ENCODE peak calls at places on chromosomes 12 and 14, in ten cellular contexts. One of them, this sample, is unnamed. For H3K36me3 and H3K9me3, the result is how much of the 10 kb centered on the place peaks cover.

GRCh38 chr12:17215754-17216153 is 609.8 kb upstream of the LMO3 start:
- DNase-seq in WERI-Rb-1: no peak
- DNase-seq in esophagus squamous epithelium: no peak
- DNase-seq in prostate gland: no peak
- DNase-seq in HepG2: no peak
- DNase-seq in stomach: no peak
- DNase-seq in pancreas: no peak
- DNase-seq in A673: peak
- DNase-seq in psoas muscle: no peak
- DNase-seq in upper lobe of right lung: no peak
- DNase-seq in this sample: no peak

GRCh38 chr14:26190644-26191043 is 407.2 kb downstream of the NOVA1 start:
- DNase-seq in WERI-Rb-1: no peak
- DNase-seq in esophagus squamous epithelium: no peak
- DNase-seq in prostate gland: no peak
- DNase-seq in HepG2: no peak
- DNase-seq in stomach: no peak
- DNase-seq in pancreas: no peak
- DNase-seq in A673: no peak
- DNase-seq in psoas muscle: no peak
- DNase-seq in upper lobe of right lung: no peak
- DNase-seq in this sample: no peak

GRCh38 chr12:110741371-110741770 is 1.3 kb downstream of the PPP1CC start:
- DNase-seq in WERI-Rb-1: no peak
- DNase-seq in esophagus squamous epithelium: no peak
- DNase-seq in prostate gland: no peak
- DNase-seq in HepG2: no peak
- DNase-seq in stomach: no peak
- DNase-seq in pancreas: no peak
- DNase-seq in A673: no peak
- DNase-seq in psoas muscle: no peak
- DNase-seq in upper lobe of right lung: no peak
- DNase-seq in this sample: peak

GRCh38 chr14:53368714-53369191 is 215.6 kb upstream of the DDHD1 start:
- DNase-seq in WERI-Rb-1: no peak
- DNase-seq in esophagus squamous epithelium: no peak
- DNase-seq in prostate gland: no peak
- DNase-seq in HepG2: no peak
- DNase-seq in stomach: no peak
- DNase-seq in pancreas: no peak
- DNase-seq in A673: no peak
- DNase-seq in psoas muscle: no peak
- DNase-seq in upper lobe of right lung: no peak
- DNase-seq in this sample: no peak

GRCh38 chr14:57533214-57533613 is 39.6 kb upstream of the CCDC198 start:
- DNase-seq in WERI-Rb-1: no peak
- DNase-seq in esophagus squamous epithelium: no peak
- DNase-seq in prostate gland: no peak
- DNase-seq in HepG2: peak
- DNase-seq in stomach: no peak
- DNase-seq in pancreas: no peak
- DNase-seq in A673: peak
- DNase-seq in psoas muscle: no peak
- DNase-seq in upper lobe of right lung: no peak
- DNase-seq in this sample: peak

GRCh38 chr14:69719501-69719951 is 47.4 kb upstream of the SRSF5 start:
- DNase-seq in WERI-Rb-1: no peak
- DNase-seq in esophagus squamous epithelium: no peak
- DNase-seq in prostate gland: peak
- DNase-seq in HepG2: no peak
- DNase-seq in stomach: no peak
- DNase-seq in pancreas: no peak
- DNase-seq in A673: peak
- DNase-seq in psoas muscle: no peak
- DNase-seq in upper lobe of right lung: peak
- DNase-seq in this sample: peak

GRCh38 chr12:23949212-23950010 is at the start of gene SOX5:
- DNase-seq in WERI-Rb-1: peak
- DNase-seq in esophagus squamous epithelium: no peak
- DNase-seq in prostate gland: no peak
- DNase-seq in HepG2: peak
- DNase-seq in stomach: peak
- DNase-seq in pancreas: peak
- DNase-seq in A673: peak
- DNase-seq in psoas muscle: peak
- DNase-seq in upper lobe of right lung: peak
- DNase-seq in this sample: peak

GRCh38 chr12:68001486-68002466 is 12.5 kb downstream of the IFNG-AS1 start:
- DNase-seq in WERI-Rb-1: no peak
- DNase-seq in esophagus squamous epithelium: no peak
- DNase-seq in prostate gland: no peak
- DNase-seq in HepG2: no peak
- DNase-seq in stomach: no peak
- DNase-seq in pancreas: no peak
- DNase-seq in A673: peak
- DNase-seq in psoas muscle: no peak
- DNase-seq in upper lobe of right lung: no peak
- DNase-seq in this sample: no peak

GRCh38 chr12:108833355-108833733 is 24.0 kb downstream of the SSH1 start:
- DNase-seq in WERI-Rb-1: no peak
- DNase-seq in esophagus squamous epithelium: no peak
- DNase-seq in prostate gland: peak
- DNase-seq in HepG2: no peak
- DNase-seq in stomach: no peak
- DNase-seq in pancreas: no peak
- DNase-seq in A673: peak
- DNase-seq in psoas muscle: peak
- DNase-seq in upper lobe of right lung: no peak
- DNase-seq in this sample: peak

GRCh38 chr14:23093993-23094665 is 807 bp downstream of the ACIN1 start:
- DNase-seq in WERI-Rb-1: no peak
- DNase-seq in esophagus squamous epithelium: no peak
- DNase-seq in prostate gland: no peak
- DNase-seq in HepG2: no peak
- DNase-seq in stomach: no peak
- DNase-seq in pancreas: no peak
- DNase-seq in A673: no peak
- DNase-seq in psoas muscle: no peak
- DNase-seq in upper lobe of right lung: no peak
- DNase-seq in this sample: no peak

GRCh38 chr14:23093526-23093925 is 1.4 kb downstream of the ACIN1 start:
- DNase-seq in WERI-Rb-1: no peak
- DNase-seq in esophagus squamous epithelium: no peak
- DNase-seq in prostate gland: no peak
- DNase-seq in HepG2: no peak
- DNase-seq in stomach: no peak
- DNase-seq in pancreas: no peak
- DNase-seq in A673: no peak
- DNase-seq in psoas muscle: no peak
- DNase-seq in upper lobe of right lung: no peak
- DNase-seq in this sample: no peak

GRCh38 chr14:23095196-23096108 is at the start of gene C14orf119:
- DNase-seq in WERI-Rb-1: peak
- DNase-seq in esophagus squamous epithelium: no peak
- DNase-seq in prostate gland: peak
- DNase-seq in HepG2: peak
- DNase-seq in stomach: peak
- DNase-seq in pancreas: peak
- DNase-seq in A673: peak
- DNase-seq in psoas muscle: peak
- DNase-seq in upper lobe of right lung: peak
- DNase-seq in this sample: peak

GRCh38 chr14:23093104-23093503 is 1.8 kb downstream of the ACIN1 start:
- DNase-seq in WERI-Rb-1: no peak
- DNase-seq in esophagus squamous epithelium: no peak
- DNase-seq in prostate gland: no peak
- DNase-seq in HepG2: no peak
- DNase-seq in stomach: no peak
- DNase-seq in pancreas: no peak
- DNase-seq in A673: no peak
- DNase-seq in psoas muscle: no peak
- DNase-seq in upper lobe of right lung: no peak
- DNase-seq in this sample: no peak

GRCh38 chr14:23094666-23095195 is at the start of gene ACIN1:
- DNase-seq in WERI-Rb-1: peak
- DNase-seq in esophagus squamous epithelium: no peak
- DNase-seq in prostate gland: peak
- DNase-seq in HepG2: peak
- DNase-seq in stomach: peak
- DNase-seq in pancreas: no peak
- DNase-seq in A673: peak
- DNase-seq in psoas muscle: no peak
- DNase-seq in upper lobe of right lung: peak
- DNase-seq in this sample: peak
- H3K36me3 ChIP-seq in WERI-Rb-1: half or more
- H3K36me3 ChIP-seq in esophagus squamous epithelium: half or more
- H3K36me3 ChIP-seq in prostate gland: under half
- H3K36me3 ChIP-seq in HepG2: under half
- H3K36me3 ChIP-seq in stomach: under half
- H3K36me3 ChIP-seq in pancreas: under half
- H3K36me3 ChIP-seq in A673: half or more
- H3K36me3 ChIP-seq in psoas muscle: half or more
- H3K36me3 ChIP-seq in upper lobe of right lung: half or more
- H3K36me3 ChIP-seq in this sample: half or more

DNA sequence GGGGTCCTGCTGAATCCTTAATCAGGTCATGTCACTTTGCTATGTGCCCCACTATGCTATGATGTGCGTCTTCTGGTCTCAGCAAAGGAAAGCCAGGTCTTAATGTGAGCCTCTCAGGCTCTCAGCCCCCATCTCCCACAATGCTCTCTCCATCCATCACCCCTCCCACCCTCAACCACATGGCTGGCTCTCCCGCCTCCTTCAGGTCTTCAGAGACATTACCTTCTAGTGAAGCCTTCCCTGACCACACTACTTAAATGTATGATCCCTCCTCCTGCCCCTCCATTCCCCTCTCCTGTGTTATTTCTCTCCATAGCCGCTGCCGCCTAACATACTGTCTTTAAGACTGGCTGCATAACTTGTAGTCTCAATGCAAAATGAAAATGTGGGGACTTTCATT is 50.5 kb downstream of the KRT80 start:
- DNase-seq in WERI-Rb-1: peak
- DNase-seq in esophagus squamous epithelium: no peak
- DNase-seq in prostate gland: no peak
- DNase-seq in HepG2: no peak
- DNase-seq in stomach: no peak
- DNase-seq in pancreas: no peak
- DNase-seq in A673: no peak
- DNase-seq in psoas muscle: no peak
- DNase-seq in upper lobe of right lung: no peak
- DNase-seq in this sample: peak
- TF ChIP-seq CTCF in WERI-Rb-1: peak
- TF ChIP-seq CTCF in esophagus squamous epithelium: no peak
- TF ChIP-seq CTCF in prostate gland: no peak
- TF ChIP-seq CTCF in HepG2: no peak
- TF ChIP-seq CTCF in stomach: no peak
- TF ChIP-seq CTCF in pancreas: no peak
- TF ChIP-seq CTCF in A673: peak
- TF ChIP-seq CTCF in psoas muscle: no peak
- TF ChIP-seq CTCF in upper lobe of right lung: no peak
- TF ChIP-seq CTCF in this sample: peak

GRCh38 chr14:106039400-106039799 is 513.0 kb downstream of the TMEM121 start:
- DNase-seq in WERI-Rb-1: no peak
- DNase-seq in esophagus squamous epithelium: no peak
- DNase-seq in prostate gland: no peak
- DNase-seq in HepG2: no peak
- DNase-seq in stomach: no peak
- DNase-seq in pancreas: peak
- DNase-seq in A673: peak
- DNase-seq in psoas muscle: no peak
- DNase-seq in upper lobe of right lung: peak
- DNase-seq in this sample: no peak

GRCh38 chr14:106044515-106044914 is 518.1 kb downstream of the TMEM121 start:
- DNase-seq in WERI-Rb-1: no peak
- DNase-seq in esophagus squamous epithelium: no peak
- DNase-seq in prostate gland: no peak
- DNase-seq in HepG2: no peak
- DNase-seq in stomach: no peak
- DNase-seq in pancreas: no peak
- DNase-seq in A673: no peak
- DNase-seq in psoas muscle: no peak
- DNase-seq in upper lobe of right lung: no peak
- DNase-seq in this sample: no peak

GRCh38 chr14:106044949-106045596 is 518.7 kb downstream of the TMEM121 start:
- DNase-seq in WERI-Rb-1: peak
- DNase-seq in esophagus squamous epithelium: no peak
- DNase-seq in prostate gland: no peak
- DNase-seq in HepG2: peak
- DNase-seq in stomach: peak
- DNase-seq in pancreas: peak
- DNase-seq in A673: peak
- DNase-seq in psoas muscle: peak
- DNase-seq in upper lobe of right lung: peak
- DNase-seq in this sample: peak
- H3K9me3 ChIP-seq in WERI-Rb-1: under half
- H3K9me3 ChIP-seq in esophagus squamous epithelium: under half
- H3K9me3 ChIP-seq in prostate gland: under half
- H3K9me3 ChIP-seq in HepG2: under half
- H3K9me3 ChIP-seq in stomach: under half
- H3K9me3 ChIP-seq in pancreas: under half
- H3K9me3 ChIP-seq in A673: under half
- H3K9me3 ChIP-seq in psoas muscle: under half
- H3K9me3 ChIP-seq in upper lobe of right lung: under half
- H3K9me3 ChIP-seq in this sample: half or more

GRCh38 chr14:90273532-90273931 is 17.2 kb downstream of the PSMC1 start:
- DNase-seq in WERI-Rb-1: no peak
- DNase-seq in esophagus squamous epithelium: no peak
- DNase-seq in prostate gland: no peak
- DNase-seq in HepG2: no peak
- DNase-seq in stomach: no peak
- DNase-seq in pancreas: no peak
- DNase-seq in A673: no peak
- DNase-seq in psoas muscle: no peak
- DNase-seq in upper lobe of right lung: no peak
- DNase-seq in this sample: no peak

GRCh38 chr14:90275820-90276219 is 19.5 kb downstream of the PSMC1 start:
- DNase-seq in WERI-Rb-1: no peak
- DNase-seq in esophagus squamous epithelium: no peak
- DNase-seq in prostate gland: no peak
- DNase-seq in HepG2: no peak
- DNase-seq in stomach: no peak
- DNase-seq in pancreas: no peak
- DNase-seq in A673: no peak
- DNase-seq in psoas muscle: no peak
- DNase-seq in upper lobe of right lung: no peak
- DNase-seq in this sample: no peak

GRCh38 chr14:90275455-90275814 is 19.1 kb downstream of the PSMC1 start:
- DNase-seq in WERI-Rb-1: no peak
- DNase-seq in esophagus squamous epithelium: no peak
- DNase-seq in prostate gland: no peak
- DNase-seq in HepG2: no peak
- DNase-seq in stomach: no peak
- DNase-seq in pancreas: no peak
- DNase-seq in A673: no peak
- DNase-seq in psoas muscle: no peak
- DNase-seq in upper lobe of right lung: no peak
- DNase-seq in this sample: no peak

GRCh38 chr14:90274019-90274418 is 17.7 kb downstream of the PSMC1 start:
- DNase-seq in WERI-Rb-1: no peak
- DNase-seq in esophagus squamous epithelium: no peak
- DNase-seq in prostate gland: no peak
- DNase-seq in HepG2: no peak
- DNase-seq in stomach: no peak
- DNase-seq in pancreas: no peak
- DNase-seq in A673: peak
- DNase-seq in psoas muscle: no peak
- DNase-seq in upper lobe of right lung: no peak
- DNase-seq in this sample: peak

GRCh38 chr14:90274808-90275454 is 18.6 kb downstream of the PSMC1 start:
- DNase-seq in WERI-Rb-1: no peak
- DNase-seq in esophagus squamous epithelium: no peak
- DNase-seq in prostate gland: no peak
- DNase-seq in HepG2: no peak
- DNase-seq in stomach: no peak
- DNase-seq in pancreas: no peak
- DNase-seq in A673: peak
- DNase-seq in psoas muscle: no peak
- DNase-seq in upper lobe of right lung: no peak
- DNase-seq in this sample: no peak
- H3K36me3 ChIP-seq in WERI-Rb-1: under half
- H3K36me3 ChIP-seq in esophagus squamous epithelium: half or more
- H3K36me3 ChIP-seq in prostate gland: under half
- H3K36me3 ChIP-seq in HepG2: under half
- H3K36me3 ChIP-seq in stomach: under half
- H3K36me3 ChIP-seq in pancreas: under half
- H3K36me3 ChIP-seq in A673: under half
- H3K36me3 ChIP-seq in psoas muscle: half or more
- H3K36me3 ChIP-seq in upper lobe of right lung: half or more
- H3K36me3 ChIP-seq in this sample: half or more

This sample was measured in endodermal cell.